ENCODE peak calls at places on chromosomes 4 and X, in eight cellular contexts. Y is activated CD4-positive, alpha-beta T cell treated with anti-CD3 and anti-CD28 coated beads, Interleukin-2, amount 50 U/mL, for 24 hours; L is GM23248; T is progenitor cell of endocrine pancreas; W is HS-27A; Z is aorta; C is tibial nerve; S is uterus. M is an unnamed sample.

GRCh38 chr4:183011213-183011907 is 87.7 kb upstream of the WWC2 start:
- DNase-seq in S (no peak), C (no peak), Z (no peak), T (no peak), W (no peak), Y (no peak), L (peak), M (peak)

GRCh38 chrX:14356401-14356800 is 172.9 kb upstream of the GLRA2 start:
- DNase-seq in T (no peak), W (no peak), L (peak), S (no peak), Y (no peak), C (no peak), Z (no peak), M (no peak)

GRCh38 chrX:155888139-155888538 is 7.0 kb downstream of the VAMP7 start:
- DNase-seq in W (peak), S (no peak), C (no peak), Y (no peak), T (no peak), L (peak), Z (no peak), M (peak)

GRCh38 chrX:71056857-71057256 is 11.3 kb downstream of the SNX12 start:
- DNase-seq in S (no peak), C (no peak), T (no peak), Z (no peak), Y (no peak), W (no peak), L (peak), M (no peak)

GRCh38 chr4:87913871-87914270 is 61.6 kb upstream of the SPP1 start:
- DNase-seq in Y (no peak), C (no peak), S (no peak), W (no peak), Z (no peak), T (no peak), L (peak), M (no peak)

GRCh38 chr4:113684534-113685091 is 76.9 kb downstream of the CAMK2D start:
- DNase-seq in W (no peak), L (peak), C (peak), Z (peak), T (no peak), S (peak), Y (peak), M (peak)

GRCh38 chr4:188370781-188371180 is 231.5 kb downstream of the TRIML1 start:
- DNase-seq in T (no peak), C (no peak), W (no peak), Z (no peak), Y (no peak), L (no peak), S (no peak), M (no peak)

GRCh38 chr4:17788956-17789355 is 7.5 kb upstream of the FAM184B start:
- DNase-seq in W (no peak), Y (no peak), S (no peak), L (peak), C (no peak), T (no peak), Z (no peak), M (no peak)

GRCh38 chr4:168524006-168524405 is 27.2 kb downstream of the PALLD start:
- DNase-seq in S (no peak), T (no peak), C (no peak), Y (no peak), W (no peak), Z (no peak), L (peak), M (peak)

GRCh38 chr4:104516884-104517283 is 22.2 kb upstream of the CXXC4 start:
- DNase-seq in S (no peak), C (no peak), Z (no peak), W (no peak), T (no peak), L (no peak), Y (no peak), M (no peak)

GRCh38 chrX:135639066-135639815 is 74.2 kb upstream of the CT45A1 start:
- DNase-seq in C (no peak), Z (no peak), L (no peak), T (no peak), W (no peak), Y (no peak), S (no peak), M (no peak)

GRCh38 chr4:165905405-165906027 is 32.5 kb downstream of the TLL1 start:
- DNase-seq in T (no peak), L (no peak), W (peak), Y (no peak), C (no peak), Z (no peak), S (no peak), M (no peak)

M was measured in RPMI7951.